ENCODE peak calls at places on chromosomes 11 and 22, in five cellular contexts. W, B, V, Q and C are unnamed samples.
A peak's percentile ranks its signal among the peaks of the same experiment; 100 is the strongest.

GRCh38 chr11:70712471-70712870 is 314.1 kb downstream of the CTTN start:
- DNase-seq in Q (peak; percentile 48), W (no peak), B (no peak), V (no peak), C (no peak)

GRCh38 chr11:72263363-72263762 is 19.4 kb upstream of the PHOX2A start:
- DNase-seq in B (peak; percentile 21), Q (no peak), W (no peak), V (no peak), C (peak; percentile 83)

GRCh38 chr11:3087821-3088800 is 30.9 kb upstream of the CARS1 start:
- DNase-seq in B (no peak), W (no peak), V (no peak), Q (no peak), C (no peak)

GRCh38 chr22:32619614-32620426 is 145.2 kb downstream of the FBXO7 start:
- DNase-seq in B (peak; percentile 65), Q (no peak), W (no peak), V (no peak), C (peak; percentile 72)

GRCh38 chr11:2004466-2004865 is 6.8 kb upstream of the H19 start:
- DNase-seq in Q (no peak), V (no peak), W (no peak), B (no peak), C (no peak)

GRCh38 chr11:19435306-19435989 is 194.7 kb upstream of the E2F8 start:
- DNase-seq in W (no peak), V (no peak), B (no peak), Q (no peak), C (peak; percentile 61)

GRCh38 chr11:14547440-14547839 is 27.3 kb upstream of the PSMA1 start:
- DNase-seq in W (no peak), V (no peak), Q (no peak), B (no peak), C (no peak)

GRCh38 chr11:76735841-76736240 is 47.3 kb upstream of the TSKU start:
- DNase-seq in W (no peak), Q (no peak), V (no peak), B (no peak), C (no peak)

GRCh38 chr11:112195906-112196305 is 20.6 kb downstream of the BCO2 start:
- DNase-seq in Q (no peak), V (no peak), W (no peak), B (no peak), C (peak; percentile 23)

GRCh38 chr11:103091441-103091809 is 535 bp downstream of the DCUN1D5 start:
- DNase-seq in Q (peak; percentile 58), B (no peak), V (peak; percentile 12), W (peak; percentile 62), C (peak; percentile 52)

GRCh38 chr22:31520036-31520435 is 23.7 kb downstream of the SFI1 start:
- DNase-seq in W (no peak), V (no peak), Q (no peak), B (no peak), C (no peak)

GRCh38 chr11:2164861-2165555 is 4.0 kb upstream of the INS start:
- DNase-seq in W (no peak), B (no peak), V (no peak), Q (no peak), C (no peak)

GRCh38 chr11:71247551-71248250 is 4.7 kb downstream of the SHANK2 start:
- DNase-seq in Q (peak; percentile 34), B (no peak), W (peak; percentile 67), V (no peak), C (no peak)

GRCh38 chr11:31987118-31988005 is 103.5 kb upstream of the RCN1 start:
- DNase-seq in V (no peak), B (no peak), Q (no peak), W (no peak), C (no peak)

GRCh38 chr11:116042125-116042524 is 537.9 kb upstream of the CADM1 start:
- DNase-seq in B (no peak), W (no peak), V (no peak), Q (no peak), C (no peak)

GRCh38 chr11:96055706-96056387 is 131.9 kb upstream of the MTMR2 start:
- DNase-seq in V (no peak), B (no peak), W (no peak), Q (no peak), C (peak; percentile 68)

GRCh38 chr11:20597924-20598484 is 1.4 kb upstream of the SLC6A5 start:
- DNase-seq in Q (no peak), V (no peak), B (no peak), W (no peak), C (no peak)

GRCh38 chr22:17781319-17782031 is 7.2 kb upstream of the BID start:
- DNase-seq in W (no peak), B (peak; percentile 74), Q (peak; percentile 72), V (peak; percentile 30), C (peak; percentile 87)

GRCh38 chr11:20050551-20051333 is 109.5 kb downstream of the DBX1 start:
- DNase-seq in V (no peak), Q (no peak), W (no peak), B (no peak), C (peak; percentile 25)

GRCh38 chr11:88105952-88106351 is 69.3 kb downstream of the RAB38 start:
- DNase-seq in Q (no peak), B (no peak), W (no peak), V (no peak), C (no peak)

GRCh38 chr11:27179334-27179733 is 138.7 kb downstream of the BBOX1 start:
- DNase-seq in B (no peak), Q (no peak), W (no peak), V (no peak), C (peak; percentile 5)

GRCh38 chr11:102010776-102011500 is 36.3 kb upstream of the CFAP300 start:
- DNase-seq in W (peak; percentile 48), V (no peak), Q (peak; percentile 85), B (peak; percentile 73), C (peak; percentile 94)

GRCh38 chr22:43343262-43343988 is at the start of gene SCUBE1:
- DNase-seq in B (no peak), W (peak; percentile 85), V (peak; percentile 6), Q (peak; percentile 75), C (peak; percentile 29)

GRCh38 chr11:120260616-120261015 is 20.7 kb downstream of the POU2F3 start:
- DNase-seq in V (no peak), Q (no peak), B (no peak), W (peak; percentile 26), C (no peak)

GRCh38 chr11:65388731-65389130 is 2.3 kb downstream of the FRMD8 start:
- DNase-seq in V (no peak), Q (no peak), B (no peak), W (no peak), C (no peak)

GRCh38 chr11:65391007-65391406 is 4.6 kb downstream of the FRMD8 start:
- DNase-seq in V (no peak), Q (no peak), B (no peak), W (peak; percentile 52), C (peak; percentile 42)

GRCh38 chr11:65392186-65392829 is 5.9 kb downstream of the FRMD8 start:
- DNase-seq in Q (no peak), B (no peak), W (no peak), V (no peak), C (no peak)

GRCh38 chr11:65389294-65389980 is 3.0 kb downstream of the FRMD8 start:
- DNase-seq in W (no peak), Q (no peak), B (no peak), V (no peak), C (no peak)

DNA sequence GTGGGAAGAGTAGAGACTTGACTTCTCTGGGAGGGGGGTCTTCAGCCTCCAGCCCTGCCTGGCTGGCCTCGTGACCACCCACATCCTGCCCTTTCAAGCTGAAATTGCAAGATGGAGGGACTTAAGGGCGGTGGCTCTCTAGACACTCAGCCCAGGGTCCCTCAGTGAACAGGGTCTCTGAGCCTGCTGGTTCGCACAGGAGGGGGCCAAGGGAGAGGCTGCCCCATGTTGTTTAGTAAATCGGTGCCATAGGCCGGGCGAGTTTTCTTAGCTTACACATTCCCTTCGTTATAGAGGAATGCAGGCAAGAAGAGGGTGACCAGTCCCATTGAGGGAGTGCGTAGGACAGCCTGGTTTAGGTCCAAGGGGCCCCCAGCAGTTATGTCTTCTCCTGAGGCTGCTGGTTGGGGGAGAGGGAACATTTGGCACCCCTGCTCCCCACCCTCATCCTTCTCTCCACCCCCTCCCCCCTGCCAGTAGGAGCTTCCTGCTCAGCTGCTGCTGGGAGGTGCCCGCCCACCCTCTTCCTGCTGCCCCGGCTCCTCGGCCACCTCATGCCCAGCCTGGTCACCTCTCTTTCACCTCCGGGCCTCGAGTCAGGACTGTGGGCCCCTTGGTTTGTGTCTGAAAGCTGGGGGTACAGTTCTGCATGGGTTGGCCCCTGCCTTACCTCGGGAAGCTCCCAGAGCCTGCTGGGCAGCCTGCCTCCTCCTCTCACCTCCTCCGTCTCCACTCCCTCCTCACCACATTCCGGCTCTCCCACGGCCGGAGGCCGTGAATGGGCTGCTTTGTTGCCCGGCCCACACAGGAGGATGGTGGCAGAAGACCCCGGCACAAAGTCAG is 3.9 kb downstream of the FRMD8 start:
- DNase-seq in V (no peak), W (peak; percentile 72), Q (no peak), B (no peak), C (peak; percentile 45)
- H3K4me3 ChIP-seq in V (no peak overlapping the region), W (no peak overlapping the region), Q (no peak overlapping the region), B (peak overlapping the region; percentile 15), C (peak overlapping the region; percentile 18)

DNA sequence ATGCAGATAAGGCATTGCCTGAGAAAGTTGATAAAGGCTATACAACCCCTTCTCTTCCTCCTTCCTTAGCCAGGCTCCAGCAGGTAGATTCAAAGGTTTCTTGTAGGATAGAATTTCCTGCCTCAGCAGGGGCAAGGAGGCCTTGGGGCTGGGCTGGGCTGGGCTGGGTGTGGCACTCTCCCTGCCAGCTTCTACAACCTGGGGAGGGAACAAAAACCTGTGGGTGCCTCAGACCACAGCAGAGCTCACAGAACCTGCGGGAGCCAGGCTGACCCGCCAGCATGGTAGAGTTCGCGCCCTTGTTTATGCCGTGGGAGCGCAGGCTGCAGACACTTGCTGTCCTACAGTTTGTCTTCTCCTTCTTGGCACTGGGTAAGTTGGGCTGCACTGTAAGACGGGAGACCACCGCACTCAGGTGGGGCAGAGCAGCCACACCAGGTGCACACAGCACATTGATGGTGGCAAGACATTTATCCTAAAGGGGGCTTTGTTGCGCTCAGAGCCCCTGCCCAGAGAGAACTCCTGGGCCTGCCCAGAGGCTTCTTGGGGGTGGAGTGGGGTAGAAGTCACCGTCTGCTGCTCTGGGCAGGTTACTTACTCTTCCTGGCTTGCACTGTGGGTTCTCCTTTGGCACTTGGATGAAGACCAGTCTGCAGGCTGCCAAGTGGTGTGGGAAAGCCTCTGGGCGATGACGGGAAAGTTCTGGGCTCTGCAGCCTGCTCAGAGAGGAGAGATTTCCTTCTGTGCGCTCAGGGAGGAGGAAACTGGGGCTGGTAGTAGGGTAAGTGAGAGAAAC is at the start of gene MOGAT2:
- DNase-seq in V (no peak), Q (peak; percentile 81), W (no peak), B (no peak), C (no peak)
- H3K4me3 ChIP-seq in V (no peak within 1 kb of the TSS), Q (peak within 1 kb of the TSS; percentile 25), W (no peak within 1 kb of the TSS), B (no peak within 1 kb of the TSS), C (no peak within 1 kb of the TSS)

GRCh38 chr11:69311767-69312385 is 17.9 kb downstream of the MYEOV start:
- DNase-seq in W (no peak), V (no peak), Q (no peak), B (no peak), C (no peak)

GRCh38 chr11:69309800-69310280 is 15.9 kb downstream of the MYEOV start:
- DNase-seq in V (no peak), B (peak; percentile 53), W (no peak), Q (no peak), C (no peak)

GRCh38 chr11:69308936-69309799 is 15.2 kb downstream of the MYEOV start:
- DNase-seq in V (no peak), W (no peak), Q (no peak), B (no peak), C (no peak)

GRCh38 chr11:69310934-69311766 is 17.2 kb downstream of the MYEOV start:
- DNase-seq in V (no peak), B (no peak), Q (no peak), W (no peak), C (no peak)

GRCh38 chr11:69310351-69310750 is 16.4 kb downstream of the MYEOV start:
- DNase-seq in W (no peak), V (no peak), B (no peak), Q (no peak), C (no peak)
- H3K4me3 ChIP-seq in W (no peak overlapping the region), V (no peak overlapping the region), B (no peak overlapping the region), Q (no peak overlapping the region), C (no peak overlapping the region)

GRCh38 chr11:124793466-124794278 is 6.5 kb downstream of the MSANTD2 start:
- DNase-seq in B (no peak), Q (peak; percentile 68), W (peak; percentile 25), V (no peak), C (peak; percentile 67)
- H3K4me3 ChIP-seq in B (no peak overlapping the region), Q (no peak overlapping the region), W (no peak overlapping the region), V (no peak overlapping the region), C (no peak overlapping the region)